ENCODE peak calls at places on chromosomes 4 and X, in nine cellular contexts. Y, V, M, B, F, T, P, D and A are unnamed samples.
A peak's percentile ranks its signal among the peaks of the same experiment; 100 is the strongest.

GRCh38 chrX:39667191-39667590 is 430.6 kb downstream of the BCOR start:
- DNase-seq in Y (no peak), V (no peak), M (no peak), B (no peak), F (no peak), T (peak; percentile 14), P (no peak), D (no peak), A (no peak)

GRCh38 chrX:17527135-17527701 is 152.2 kb downstream of the NHS start:
- DNase-seq in Y (peak; percentile 35), V (no peak), M (peak; percentile 25), B (no peak), F (no peak), T (peak; percentile 28), P (no peak), D (no peak), A (no peak)

GRCh38 chr4:38677466-38677865 is 13.5 kb downstream of the KLF3 start:
- DNase-seq in Y (no peak), V (no peak), M (no peak), B (no peak), F (no peak), T (no peak), P (no peak), D (no peak), A (no peak)

GRCh38 chr4:84596826-84597225 is 13.9 kb downstream of the CDS1 start:
- DNase-seq in Y (no peak), V (no peak), M (no peak), B (peak; percentile 67), F (no peak), T (no peak), P (no peak), D (no peak), A (no peak)

GRCh38 chr4:38902695-38903094 is 35.1 kb downstream of the FAM114A1 start:
- DNase-seq in Y (no peak), V (peak; percentile 38), M (peak; percentile 21), B (no peak), F (peak; percentile 27), T (no peak), P (no peak), D (peak; percentile 63), A (peak; percentile 79)

GRCh38 chrX:38117485-38117884 is 103.2 kb downstream of the SRPX start:
- DNase-seq in Y (peak; percentile 24), V (peak; percentile 19), M (no peak), B (no peak), F (no peak), T (peak; percentile 80), P (no peak), D (no peak), A (no peak)

GRCh38 chrX:48761674-48762471 is at the start of gene GLOD5:
- DNase-seq in Y (no peak), V (no peak), M (peak; percentile 54), B (peak; percentile 85), F (peak; percentile 45), T (peak; percentile 2), P (peak; percentile 58), D (peak; percentile 44), A (peak; percentile 58)

GRCh38 chrX:11193035-11193469 is 81.9 kb downstream of the HCCS start:
- DNase-seq in Y (peak; percentile 53), V (peak; percentile 17), M (no peak), B (no peak), F (no peak), T (peak; percentile 5), P (no peak), D (no peak), A (no peak)

GRCh38 chr4:158529505-158529904 is 7.8 kb downstream of the RXFP1 start:
- DNase-seq in Y (no peak), V (no peak), M (no peak), B (no peak), F (no peak), T (no peak), P (no peak), D (no peak), A (no peak)

GRCh38 chr4:107599841-107600240 is 120.2 kb downstream of the PAPSS1 start:
- DNase-seq in Y (no peak), V (peak; percentile 13), M (no peak), B (no peak), F (no peak), T (peak; percentile 38), P (peak; percentile 6), D (no peak), A (no peak)

GRCh38 chr4:107603430-107603829 is 116.6 kb downstream of the PAPSS1 start:
- DNase-seq in Y (peak; percentile 54), V (peak; percentile 4), M (no peak), B (no peak), F (no peak), T (peak; percentile 64), P (no peak), D (no peak), A (no peak)

GRCh38 chr4:107600993-107601392 is 119.0 kb downstream of the PAPSS1 start:
- DNase-seq in Y (no peak), V (peak; percentile 2), M (no peak), B (no peak), F (no peak), T (peak; percentile 18), P (no peak), D (no peak), A (no peak)

GRCh38 chr4:107600456-107600855 is 119.6 kb downstream of the PAPSS1 start:
- DNase-seq in Y (peak; percentile 24), V (peak; percentile 63), M (no peak), B (no peak), F (no peak), T (peak; percentile 83), P (no peak), D (no peak), A (no peak)
- H2AFZ ChIP-seq in Y (no peak overlapping the region), V (peak overlapping the region; percentile 72), M (no peak overlapping the region), B (no peak overlapping the region), F (no peak overlapping the region), T (no peak overlapping the region), P (no peak overlapping the region), D (no peak overlapping the region), A (no peak overlapping the region)

GRCh38 chr4:140718240-140718639 is 37.9 kb downstream of the TBC1D9 start:
- DNase-seq in Y (peak; percentile 59), V (peak; percentile 79), M (no peak), B (no peak), F (no peak), T (peak; percentile 48), P (no peak), D (no peak), A (no peak)

GRCh38 chr4:140721088-140721421 is 35.1 kb downstream of the TBC1D9 start:
- DNase-seq in Y (no peak), V (no peak), M (no peak), B (no peak), F (no peak), T (no peak), P (no peak), D (peak; percentile 32), A (peak; percentile 47)

GRCh38 chr4:140719693-140720092 is 36.5 kb downstream of the TBC1D9 start:
- DNase-seq in Y (no peak), V (no peak), M (no peak), B (no peak), F (no peak), T (no peak), P (no peak), D (peak; percentile 40), A (no peak)

GRCh38 chr4:140719022-140719421 is 37.2 kb downstream of the TBC1D9 start:
- DNase-seq in Y (peak; percentile 72), V (peak; percentile 82), M (no peak), B (no peak), F (no peak), T (peak; percentile 74), P (peak; percentile 44), D (no peak), A (no peak)

GRCh38 chr4:140720387-140721087 is 35.6 kb downstream of the TBC1D9 start:
- DNase-seq in Y (no peak), V (no peak), M (no peak), B (no peak), F (peak; percentile 18), T (no peak), P (peak; percentile 58), D (peak; percentile 48), A (no peak)
- H3K4me2 ChIP-seq in Y (peak overlapping the region; percentile 75), V (no peak overlapping the region), M (no peak overlapping the region), B (no peak overlapping the region), F (peak overlapping the region; percentile 63), T (no peak overlapping the region), P (no peak overlapping the region), D (peak overlapping the region; percentile 86), A (peak overlapping the region; percentile 21)

GRCh38 chr4:153521467-153521866 is 55.3 kb downstream of the TMEM131L start:
- DNase-seq in Y (no peak), V (no peak), M (no peak), B (no peak), F (no peak), T (no peak), P (no peak), D (no peak), A (peak; percentile 75)
- H3K4me1 ChIP-seq in Y (peaks cover 6% of the 10 kb centered on the region), V (no peaks in the 10 kb centered on the region), M (peaks cover 30% of the 10 kb centered on the region), B (peaks cover 3% of the 10 kb centered on the region), F (peaks cover 30% of the 10 kb centered on the region), T (no peaks in the 10 kb centered on the region), P (peaks cover 3% of the 10 kb centered on the region), D (no peaks in the 10 kb centered on the region), A (peaks cover 59% of the 10 kb centered on the region)

GRCh38 chrX:53715336-53715924 is 28.9 kb upstream of the HUWE1 start:
- DNase-seq in Y (no peak), V (no peak), M (no peak), B (no peak), F (no peak), T (peak; percentile 21), P (no peak), D (no peak), A (no peak)

GRCh38 chrX:53717205-53717604 is 30.7 kb upstream of the HUWE1 start:
- DNase-seq in Y (no peak), V (no peak), M (no peak), B (no peak), F (no peak), T (no peak), P (no peak), D (no peak), A (no peak)

GRCh38 chrX:53713987-53714579 is 27.6 kb upstream of the HUWE1 start:
- DNase-seq in Y (peak; percentile 4), V (no peak), M (no peak), B (no peak), F (no peak), T (no peak), P (no peak), D (no peak), A (no peak)

GRCh38 chrX:53716328-53717088 is 30.0 kb upstream of the HUWE1 start:
- DNase-seq in Y (peak; percentile 48), V (no peak), M (no peak), B (no peak), F (no peak), T (peak; percentile 65), P (no peak), D (peak; percentile 71), A (no peak)

DNA sequence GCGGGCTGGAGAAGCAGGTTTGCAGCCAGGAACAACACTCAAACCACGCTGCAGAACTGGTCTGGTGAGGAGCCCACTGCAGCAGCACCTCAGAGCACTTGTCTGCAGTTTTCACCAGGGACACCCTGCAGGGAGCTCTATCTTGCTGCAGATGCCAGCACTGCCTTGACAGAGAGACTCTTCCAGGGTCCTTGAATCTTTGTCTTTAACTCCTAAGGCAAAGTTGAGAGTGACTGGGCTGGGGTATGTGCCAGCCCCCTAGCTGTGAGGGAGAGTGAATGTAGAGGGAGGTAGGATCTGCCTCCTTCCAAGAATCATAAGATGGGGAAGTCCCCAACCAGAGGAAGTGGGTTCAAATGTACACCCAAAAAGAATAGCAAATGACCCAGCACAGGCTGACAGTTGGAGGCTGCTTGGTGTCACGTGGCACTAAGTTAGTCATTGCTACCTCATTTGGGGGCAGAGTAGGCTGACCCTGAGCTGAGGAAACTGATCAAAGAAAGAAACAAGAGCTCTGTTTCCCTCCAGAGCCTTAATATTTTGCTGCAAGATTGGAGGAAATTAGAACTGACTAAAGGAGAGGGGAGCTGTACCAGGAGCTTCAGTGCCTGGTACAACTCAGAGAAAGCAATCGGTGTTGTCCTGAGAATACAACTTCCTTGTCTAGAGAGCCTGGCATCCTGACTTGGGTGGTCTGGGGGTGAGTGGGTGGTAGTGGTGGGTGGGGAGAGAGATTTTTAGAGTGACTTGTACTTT is 28.2 kb upstream of the HUWE1 start:
- DNase-seq in Y (peak; percentile 57), V (peak; percentile 40), M (no peak), B (no peak), F (no peak), T (peak; percentile 64), P (peak; percentile 76), D (no peak), A (no peak)
- H2AFZ ChIP-seq in Y (peak overlapping the region; percentile 84), V (peak overlapping the region; percentile 29), M (no peak overlapping the region), B (no peak overlapping the region), F (no peak overlapping the region), T (no peak overlapping the region), P (no peak overlapping the region), D (peak overlapping the region; percentile 9), A (peak overlapping the region; percentile 50)